ENCODE peak calls at places on chromosomes 12 and 14, in six cellular contexts. Y is left ventricle myocardium inferior, V is SK-N-SH, S is adrenal gland, M is tibial nerve, X is ovary. P is an unnamed sample.

GRCh38 chr12:89280833-89281533 is 71.3 kb downstream of the DUSP6 start:
- DNase-seq in Y (peak; percentile 46), V (no peak), S (no peak), M (no peak), X (no peak), P (no peak)

GRCh38 chr14:65003394-65003793 is 16.7 kb downstream of the FNTB start:
- DNase-seq in Y (no peak), V (no peak), S (no peak), M (no peak), X (no peak), P (no peak)

GRCh38 chr14:50395448-50395847 is 1.2 kb downstream of the CDKL1 start:
- DNase-seq in Y (no peak), V (no peak), S (peak; percentile 76), M (peak; percentile 33), X (peak; percentile 69), P (no peak)

GRCh38 chr12:46219892-46220655 is 48.8 kb downstream of the SLC38A1 start:
- DNase-seq in Y (no peak), V (no peak), S (no peak), M (no peak), X (no peak), P (no peak)

GRCh38 chr12:19689801-19690472 is 250.6 kb downstream of the AEBP2 start:
- DNase-seq in Y (no peak), V (no peak), S (no peak), M (no peak), X (no peak), P (no peak)

GRCh38 chr12:131499160-131499863 is 211.6 kb upstream of the SFSWAP start:
- DNase-seq in Y (no peak), V (no peak), S (no peak), M (peak; percentile 48), X (peak; percentile 49), P (no peak)

GRCh38 chr12:53967451-53968059 is 5.4 kb upstream of the HOXC11 start:
- DNase-seq in Y (no peak), V (no peak), S (no peak), M (no peak), X (no peak), P (no peak)

GRCh38 chr12:53941750-53942149 is 3.1 kb downstream of the HOXC13 start:
- DNase-seq in Y (no peak), V (no peak), S (no peak), M (no peak), X (no peak), P (no peak)

GRCh38 chr14:101101456-101102056 is 198.0 kb upstream of the RTL1 start:
- DNase-seq in Y (no peak), V (no peak), S (peak; percentile 28), M (no peak), X (peak; percentile 8), P (no peak)

GRCh38 chr14:80275208-80275850 is 64.0 kb upstream of the DIO2 start:
- DNase-seq in Y (no peak), V (no peak), S (no peak), M (no peak), X (no peak), P (no peak)

GRCh38 chr14:58964598-58964928 is 223.9 kb upstream of the DAAM1 start:
- DNase-seq in Y (no peak), V (no peak), S (no peak), M (no peak), X (no peak), P (no peak)

GRCh38 chr14:81423504-81423903 is 23.4 kb upstream of the STON2 start:
- DNase-seq in Y (peak; percentile 50), V (peak; percentile 50), S (peak; percentile 55), M (no peak), X (peak; percentile 51), P (peak; percentile 55)

GRCh38 chr14:54207075-54207474 is 189.7 kb upstream of the CDKN3 start:
- DNase-seq in Y (no peak), V (no peak), S (no peak), M (no peak), X (no peak), P (no peak)

GRCh38 chr14:104794641-104795467 is 694 bp downstream of the AKT1 start:
- DNase-seq in Y (no peak), V (peak; percentile 82), S (no peak), M (no peak), X (no peak), P (no peak)

GRCh38 chr14:99624971-99625370 is 20.0 kb upstream of the HHIPL1 start:
- DNase-seq in Y (no peak), V (no peak), S (no peak), M (no peak), X (no peak), P (no peak)

GRCh38 chr14:37272569-37272968 is 74.8 kb downstream of the MIPOL1 start:
- DNase-seq in Y (no peak), V (no peak), S (no peak), M (no peak), X (no peak), P (no peak)

GRCh38 chr12:100427078-100427477 is 46.6 kb upstream of the NR1H4 start:
- DNase-seq in Y (no peak), V (no peak), S (no peak), M (no peak), X (no peak), P (no peak)

GRCh38 chr14:22509751-22510300 is 79.2 kb downstream of the DAD1 start:
- DNase-seq in Y (no peak), V (no peak), S (no peak), M (no peak), X (no peak), P (no peak)

GRCh38 chr14:36661506-36662257 is at the start of gene PAX9:
- DNase-seq in Y (peak; percentile 54), V (peak; percentile 78), S (peak; percentile 79), M (peak; percentile 89), X (no peak), P (no peak)

DNA sequence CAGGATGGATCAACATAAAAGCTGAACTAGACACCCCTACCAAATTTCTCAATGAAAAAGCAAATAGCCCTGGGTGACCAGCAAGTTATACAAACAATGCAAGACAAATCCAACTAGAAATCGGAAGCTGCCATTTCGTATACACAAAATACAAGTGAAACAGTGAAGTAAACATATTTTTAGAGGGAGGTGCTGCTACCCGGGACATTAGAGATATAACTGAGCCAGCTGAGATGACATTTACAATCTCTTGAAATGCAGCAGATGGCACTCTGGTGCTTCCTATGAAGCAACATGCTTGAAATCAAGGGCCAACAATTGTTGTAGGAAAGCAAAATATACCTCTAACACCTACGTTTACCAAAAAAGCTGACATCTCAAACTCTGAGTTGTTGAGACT is 25.5 kb downstream of the BDKRB1 start:
- DNase-seq in Y (no peak), V (no peak), S (no peak), M (no peak), X (no peak), P (no peak)
- H3K27ac ChIP-seq in Y (no peak overlapping the region), V (no peak overlapping the region), S (no peak overlapping the region), M (no peak overlapping the region), X (no peak overlapping the region), P (no peak overlapping the region)

GRCh38 chr12:112380663-112381420 is 1.4 kb downstream of the HECTD4 start:
- DNase-seq in Y (no peak), V (peak; percentile 65), S (no peak), M (no peak), X (no peak), P (no peak)
- H3K27ac ChIP-seq in Y (peak overlapping the region; percentile 92), V (peak overlapping the region; percentile 66), S (peak overlapping the region; percentile 75), M (peak overlapping the region; percentile 36), X (no peak overlapping the region), P (peak overlapping the region; percentile 73)

GRCh38 chr14:93036652-93037341 is 78.9 kb downstream of the ITPK1 start:
- DNase-seq in Y (no peak), V (no peak), S (no peak), M (no peak), X (peak; percentile 55), P (peak; percentile 64)
- H3K27ac ChIP-seq in Y (peak overlapping the region; percentile 94), V (no peak overlapping the region), S (peak overlapping the region; percentile 59), M (peak overlapping the region; percentile 95), X (peak overlapping the region; percentile 1), P (peak overlapping the region; percentile 96)

DNA sequence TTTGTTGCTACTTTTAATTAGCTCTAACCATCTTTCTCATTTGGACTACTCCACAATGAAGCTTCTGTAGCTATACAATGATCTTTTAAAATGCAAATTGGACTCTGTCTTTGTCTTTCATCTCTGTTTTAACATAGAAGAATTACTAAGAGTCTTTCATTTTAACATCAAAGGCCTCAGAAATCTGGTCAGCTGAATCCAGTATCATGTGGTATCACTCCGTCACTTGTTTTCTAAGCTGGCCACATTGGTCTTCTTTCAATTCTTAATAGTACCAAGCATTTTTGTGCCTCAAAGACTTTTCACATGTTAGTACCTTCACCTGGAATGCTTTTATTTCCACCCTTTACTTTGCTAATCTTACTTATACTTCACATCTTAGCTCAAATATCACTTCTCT is 95.5 kb upstream of the SLC16A7 start:
- DNase-seq in Y (no peak), V (no peak), S (no peak), M (no peak), X (no peak), P (no peak)
- H3K27ac ChIP-seq in Y (no peak overlapping the region), V (no peak overlapping the region), S (no peak overlapping the region), M (no peak overlapping the region), X (no peak overlapping the region), P (peak overlapping the region; percentile 4)

GRCh38 chr12:14843425-14843887 is at the start of gene ART4:
- DNase-seq in Y (peak; percentile 55), V (peak; percentile 9), S (no peak), M (no peak), X (no peak), P (no peak)
- H3K27ac ChIP-seq in Y (peak within 1 kb of the TSS; percentile 85), V (peak within 1 kb of the TSS; percentile 60), S (peak within 1 kb of the TSS; percentile 80), M (peak within 1 kb of the TSS; percentile 75), X (no peak within 1 kb of the TSS), P (no peak within 1 kb of the TSS)

GRCh38 chr14:51424041-51424440 is 184.0 kb downstream of the TMX1 start:
- DNase-seq in Y (no peak), V (no peak), S (no peak), M (no peak), X (no peak), P (no peak)
- H3K27ac ChIP-seq in Y (peak overlapping the region; percentile 88), V (no peak overlapping the region), S (no peak overlapping the region), M (peak overlapping the region; percentile 86), X (no peak overlapping the region), P (no peak overlapping the region)

GRCh38 chr14:74667758-74668157 is 45.1 kb downstream of the AREL1 start:
- DNase-seq in Y (no peak), V (no peak), S (no peak), M (no peak), X (no peak), P (no peak)
- H3K27ac ChIP-seq in Y (no peak overlapping the region), V (peak overlapping the region; percentile 85), S (no peak overlapping the region), M (no peak overlapping the region), X (no peak overlapping the region), P (no peak overlapping the region)

GRCh38 chr14:74963705-74964271 is 8.4 kb upstream of the PGF start:
- DNase-seq in Y (no peak), V (no peak), S (no peak), M (no peak), X (no peak), P (no peak)
- H3K27ac ChIP-seq in Y (no peak overlapping the region), V (no peak overlapping the region), S (no peak overlapping the region), M (no peak overlapping the region), X (no peak overlapping the region), P (no peak overlapping the region)

P was measured in substantia nigra.